ENCODE peak calls at places on chromosomes 11 and 22, in four cellular contexts. W, H, I and R are unnamed samples. For H3K4me1, the result is how much of the 10 kb centered on the place peaks cover.

GRCh38 chr11:123100378-123101085 is 38.6 kb upstream of the HSPA8 start:
- DNase-seq in W (no peak), I (peak), H (peak), R (no peak)

GRCh38 chr11:63866211-63866610 is 27.3 kb downstream of the MARK2 start:
- DNase-seq in W (no peak), H (no peak), I (peak), R (peak)

GRCh38 chr22:42432020-42432596 is at the start of gene NFAM1:
- DNase-seq in W (no peak), H (peak), I (no peak), R (no peak)

GRCh38 chr11:123373754-123374621 is 56.1 kb upstream of the GRAMD1B start:
- DNase-seq in H (no peak), I (no peak), W (no peak), R (no peak)

GRCh38 chr22:38566726-38567504 is 3.1 kb downstream of the DMC1 start:
- DNase-seq in H (no peak), W (no peak), I (no peak), R (no peak)

GRCh38 chr22:23504522-23504921 is 75.6 kb downstream of the IGLL1 start:
- DNase-seq in H (no peak), I (no peak), W (no peak), R (no peak)

GRCh38 chr11:73991471-73992006 is 8.9 kb upstream of the UCP2 start:
- DNase-seq in H (no peak), I (no peak), W (no peak), R (no peak)

GRCh38 chr22:44360686-44361381 is 48.1 kb upstream of the SHISAL1 start:
- DNase-seq in H (no peak), W (peak), I (peak), R (no peak)

GRCh38 chr11:102522332-102523207 is 8.0 kb downstream of the MMP7 start:
- DNase-seq in W (no peak), H (no peak), I (no peak), R (no peak)

GRCh38 chr11:105911454-105911853 is 110.6 kb downstream of the MSANTD4 start:
- DNase-seq in I (no peak), H (no peak), W (no peak), R (no peak)

GRCh38 chr11:105912666-105913065 is 109.4 kb downstream of the MSANTD4 start:
- DNase-seq in W (no peak), I (no peak), H (no peak), R (no peak)

GRCh38 chr11:105910095-105910715 is 111.8 kb downstream of the MSANTD4 start:
- DNase-seq in W (no peak), I (peak), H (no peak), R (no peak)

GRCh38 chr11:105918039-105918438 is 104.0 kb downstream of the MSANTD4 start:
- DNase-seq in I (no peak), W (no peak), H (no peak), R (no peak)

GRCh38 chr11:105915036-105915435 is 107.0 kb downstream of the MSANTD4 start:
- DNase-seq in H (no peak), I (no peak), W (no peak), R (no peak)
- H3K27ac ChIP-seq in H (no peak), I (no peak), W (no peak), R (no peak)

GRCh38 chr22:50547231-50547851 is 1.6 kb downstream of the KLHDC7B start:
- DNase-seq in I (no peak), H (no peak), W (no peak), R (no peak)
- H3K4me1 ChIP-seq in I (under half), H (under half), W (under half), R (under half)

GRCh38 chr11:71446942-71447688 is 1.1 kb downstream of the DHCR7 start:
- DNase-seq in I (peak), W (peak), H (no peak), R (no peak)
- H3K27ac ChIP-seq in I (no peak), W (peak), H (peak), R (no peak)

DNA sequence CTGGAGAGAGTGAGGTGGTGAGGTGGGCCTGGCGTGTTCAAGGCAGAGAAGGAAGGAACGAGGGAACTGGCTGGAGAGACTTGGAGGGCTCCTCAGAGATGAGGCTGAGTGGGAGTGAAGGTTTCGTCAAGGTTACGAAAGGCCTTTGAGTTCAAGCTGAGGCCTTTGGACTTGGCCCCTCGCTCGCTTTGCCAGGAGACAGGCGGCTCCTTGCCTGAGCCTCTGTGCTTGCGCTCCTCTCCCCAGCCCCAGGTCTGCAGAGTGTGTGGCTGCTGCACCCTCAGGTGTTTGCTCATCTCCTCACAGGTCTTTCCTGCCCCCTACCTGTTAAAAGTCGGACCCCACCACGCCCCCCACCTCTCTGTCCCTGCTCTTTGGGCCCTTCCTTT is 91.6 kb downstream of the ATXN10 start:
- DNase-seq in I (no peak), W (no peak), H (no peak), R (no peak)
- H3K4me1 ChIP-seq in I (under half), W (under half), H (under half), R (under half)